ENCODE peak calls at places on chromosomes 2 and 18, in nine cellular contexts. B is CD4-positive, CD25-positive, alpha-beta regulatory T cell; U is sigmoid colon; X is IMR-90; E is heart left ventricle; D is CD4-positive, alpha-beta memory T cell; K is H9; Z is prostate gland; P is iPS DF 6.9. A is an unnamed sample.

GRCh38 chr2:85578243-85579180 is 1.1 kb downstream of the VAMP8 start:
- DNase-seq in K (peak; percentile 50), X (no peak), B (no peak), P (no peak), Z (no peak), U (peak; percentile 80), D (no peak), E (peak; percentile 62), A (no peak)

GRCh38 chr2:46801731-46802664 is 113.6 kb downstream of the MCFD2 start:
- DNase-seq in U (no peak), P (no peak), X (peak; percentile 60), Z (no peak), D (no peak), B (no peak), K (no peak), E (no peak), A (no peak)

GRCh38 chr2:20371656-20372055 is 21.0 kb upstream of the PUM2 start:
- DNase-seq in X (no peak), P (no peak), U (no peak), K (no peak), D (no peak), B (no peak), Z (no peak), E (no peak), A (no peak)

GRCh38 chr2:223896751-223897320 is 48.3 kb downstream of the WDFY1 start:
- DNase-seq in Z (no peak), U (no peak), B (no peak), P (no peak), X (peak; percentile 12), E (no peak), D (no peak), K (no peak), A (no peak)

GRCh38 chr2:23020659-23021058 is 364.3 kb upstream of the KLHL29 start:
- DNase-seq in P (no peak), E (no peak), Z (no peak), U (no peak), K (no peak), D (no peak), X (no peak), B (no peak), A (no peak)

GRCh38 chr2:238282861-238283738 is 5.3 kb downstream of the PER2 start:
- DNase-seq in Z (no peak), B (no peak), P (no peak), K (no peak), D (no peak), X (no peak), U (peak; percentile 57), E (no peak), A (no peak)

GRCh38 chr18:59695551-59695950 is 1.7 kb downstream of the CCBE1 start:
- DNase-seq in U (no peak), Z (no peak), K (no peak), P (no peak), D (no peak), X (no peak), E (no peak), B (no peak), A (no peak)

GRCh38 chr2:105645031-105645940 is 99.4 kb upstream of the NCK2 start:
- DNase-seq in Z (no peak), K (peak; percentile 62), P (no peak), E (no peak), X (no peak), U (no peak), D (no peak), B (no peak), A (no peak)

GRCh38 chr2:174748948-174749347 is 15.3 kb downstream of the CHRNA1 start:
- DNase-seq in E (peak; percentile 43), B (peak; percentile 51), X (peak; percentile 50), P (peak; percentile 80), D (peak; percentile 73), U (no peak), Z (peak; percentile 35), K (peak; percentile 84), A (peak; percentile 41)

GRCh38 chr2:120556908-120557307 is 178.8 kb upstream of the GLI2 start:
- DNase-seq in P (no peak), K (no peak), D (no peak), X (no peak), Z (no peak), B (no peak), E (no peak), U (no peak), A (no peak)

GRCh38 chr2:162090109-162090508 is 16.1 kb upstream of the DPP4 start:
- DNase-seq in D (no peak), P (no peak), B (no peak), X (peak; percentile 71), K (no peak), Z (no peak), E (no peak), U (no peak), A (no peak)

GRCh38 chr2:10057231-10058107 is 14.1 kb downstream of the KLF11 start:
- DNase-seq in X (peak; percentile 88), P (no peak), B (no peak), E (peak; percentile 79), U (peak; percentile 86), K (peak; percentile 98), Z (no peak), D (no peak), A (no peak)

GRCh38 chr2:237348281-237348865 is 65.6 kb downstream of the COL6A3 start:
- DNase-seq in B (no peak), U (no peak), K (no peak), E (no peak), X (no peak), P (no peak), Z (no peak), D (no peak), A (no peak)

GRCh38 chr2:135164431-135164830 is 112.3 kb downstream of the RAB3GAP1 start:
- DNase-seq in E (no peak), B (no peak), U (no peak), D (no peak), X (peak; percentile 89), K (no peak), Z (no peak), P (no peak), A (no peak)

GRCh38 chr2:75608684-75609333 is 37.8 kb upstream of the MRPL19 start:
- DNase-seq in Z (peak; percentile 47), U (no peak), D (no peak), E (peak; percentile 37), B (peak; percentile 21), P (peak; percentile 55), X (peak; percentile 47), K (peak; percentile 84), A (peak; percentile 40)

GRCh38 chr2:84768840-84769239 is 112.0 kb downstream of the TRABD2A start:
- DNase-seq in Z (no peak), P (no peak), K (no peak), B (no peak), U (no peak), X (no peak), D (no peak), E (no peak), A (no peak)

GRCh38 chr2:33437297-33437696 is 39.2 kb upstream of the RASGRP3 start:
- DNase-seq in K (no peak), D (no peak), X (peak; percentile 97), U (no peak), Z (no peak), P (no peak), B (no peak), E (no peak), A (no peak)

GRCh38 chr18:72223733-72224132 is 320.4 kb downstream of the CBLN2 start:
- DNase-seq in B (no peak), X (no peak), Z (no peak), K (no peak), D (no peak), E (no peak), P (no peak), U (no peak), A (no peak)
- H3K9me3 ChIP-seq in B (no peaks in the 10 kb centered on the region), X (peaks cover 4% of the 10 kb centered on the region), Z (no peaks in the 10 kb centered on the region), K (no peaks in the 10 kb centered on the region), D (no peaks in the 10 kb centered on the region), E (peaks cover 3% of the 10 kb centered on the region), P (no peaks in the 10 kb centered on the region), U (no peaks in the 10 kb centered on the region), A (no peaks in the 10 kb centered on the region)

DNA sequence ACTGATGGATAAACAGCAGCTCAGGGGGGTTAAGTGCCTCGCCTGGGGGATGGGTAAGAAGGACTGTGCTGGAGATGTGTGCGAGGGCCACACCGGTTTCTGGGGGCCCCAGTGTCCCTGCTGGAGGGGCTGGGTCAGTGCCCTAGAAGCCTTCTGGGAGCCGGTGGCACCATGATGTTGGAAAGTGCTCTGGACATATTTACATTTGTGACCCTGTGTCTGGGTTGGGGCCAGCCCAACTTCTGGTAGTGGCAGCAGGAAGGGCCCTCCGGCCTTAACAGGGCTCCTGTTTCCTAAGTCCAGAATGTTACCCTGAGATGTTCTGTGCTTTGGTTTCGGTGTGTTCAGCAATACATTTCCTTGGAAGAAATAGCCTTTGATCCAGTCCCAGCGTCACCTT is 132.4 kb upstream of the HS6ST1 start:
- DNase-seq in E (no peak), U (peak; percentile 36), X (no peak), K (peak; percentile 8), Z (no peak), B (no peak), P (no peak), D (no peak), A (no peak)
- H3K9me3 ChIP-seq in E (no peaks in the 10 kb centered on the region), U (no peaks in the 10 kb centered on the region), X (peaks cover 3% of the 10 kb centered on the region), K (no peaks in the 10 kb centered on the region), Z (no peaks in the 10 kb centered on the region), B (no peaks in the 10 kb centered on the region), P (no peaks in the 10 kb centered on the region), D (no peaks in the 10 kb centered on the region), A (no peaks in the 10 kb centered on the region)

GRCh38 chr2:6290212-6290611 is 575.5 kb downstream of the CMPK2 start:
- DNase-seq in D (no peak), K (no peak), U (no peak), X (no peak), P (no peak), B (no peak), E (no peak), Z (no peak), A (no peak)
- H3K9me3 ChIP-seq in D (no peaks in the 10 kb centered on the region), K (no peaks in the 10 kb centered on the region), U (no peaks in the 10 kb centered on the region), X (no peaks in the 10 kb centered on the region), P (no peaks in the 10 kb centered on the region), B (peaks cover 10% of the 10 kb centered on the region), E (no peaks in the 10 kb centered on the region), Z (no peaks in the 10 kb centered on the region), A (no peaks in the 10 kb centered on the region)

GRCh38 chr18:52791321-52791720 is 451.3 kb downstream of the DCC start:
- DNase-seq in X (no peak), B (no peak), K (no peak), D (no peak), U (no peak), E (no peak), Z (no peak), P (no peak), A (no peak)
- H3K9me3 ChIP-seq in X (peaks cover 16% of the 10 kb centered on the region), B (peaks cover 16% of the 10 kb centered on the region), K (peaks cover 25% of the 10 kb centered on the region), D (no peaks in the 10 kb centered on the region), U (peaks cover 8% of the 10 kb centered on the region), E (peaks cover 37% of the 10 kb centered on the region), Z (no peaks in the 10 kb centered on the region), P (peaks cover 3% of the 10 kb centered on the region), A (no peaks in the 10 kb centered on the region)

DNA sequence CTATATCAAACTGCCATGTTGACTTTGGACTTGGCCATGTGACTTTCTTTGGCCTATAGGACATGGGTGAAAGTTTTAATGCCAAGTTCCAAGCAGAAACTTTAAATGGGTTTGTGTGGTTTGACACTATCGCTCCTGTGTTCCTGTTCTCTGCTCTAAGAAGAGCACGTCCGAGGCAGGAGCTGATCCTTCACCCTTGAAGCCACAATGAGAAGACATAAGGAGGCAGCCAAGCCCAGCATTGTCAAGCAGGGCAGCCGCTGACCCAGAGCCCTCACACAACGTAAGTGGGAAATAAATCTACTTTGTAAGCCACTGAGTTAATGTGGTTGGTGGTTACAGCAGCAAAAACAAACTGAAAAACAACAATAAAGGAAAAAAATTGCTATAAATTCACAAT is 422.4 kb downstream of the PID1 start:
- DNase-seq in P (no peak), X (no peak), K (no peak), D (no peak), E (no peak), U (no peak), Z (no peak), B (no peak), A (no peak)
- H3K9me3 ChIP-seq in P (no peaks in the 10 kb centered on the region), X (peaks cover 5% of the 10 kb centered on the region), K (no peaks in the 10 kb centered on the region), D (no peaks in the 10 kb centered on the region), E (no peaks in the 10 kb centered on the region), U (no peaks in the 10 kb centered on the region), Z (no peaks in the 10 kb centered on the region), B (no peaks in the 10 kb centered on the region), A (no peaks in the 10 kb centered on the region)